ENCODE peak calls at places on chromosomes 12 and 14, in six cellular contexts. C, U, M, F, X and W are unnamed samples.

GRCh38 chr14:94936901-94937321 is 167.0 kb upstream of the GSC start:
- DNase-seq in C (peak; percentile 67), M (peak; percentile 66), F (peak; percentile 20), U (no peak), X (no peak), W (peak; percentile 48)

GRCh38 chr14:104333903-104334811 is 195.8 kb downstream of the KIF26A start:
- DNase-seq in F (no peak), U (no peak), X (no peak), C (peak; percentile 77), M (no peak), W (no peak)

GRCh38 chr14:72619071-72619710 is 274.7 kb downstream of the DPF3 start:
- DNase-seq in C (no peak), U (no peak), M (no peak), F (no peak), X (no peak), W (peak; percentile 40)

GRCh38 chr14:56660677-56661389 is 81.2 kb downstream of the TMEM260 start:
- DNase-seq in M (no peak), X (peak; percentile 20), F (no peak), C (no peak), U (no peak), W (no peak)

GRCh38 chr12:76984566-76984965 is 80.8 kb downstream of the E2F7 start:
- DNase-seq in C (peak; percentile 53), M (no peak), F (no peak), U (no peak), X (no peak), W (no peak)

GRCh38 chr14:20706657-20707355 is 18.2 kb downstream of the ANG start:
- DNase-seq in C (no peak), M (no peak), U (no peak), F (peak; percentile 70), X (no peak), W (no peak)

GRCh38 chr12:53219956-53220856 is 11.8 kb downstream of the RARG start:
- DNase-seq in U (peak; percentile 64), C (peak; percentile 90), X (peak; percentile 80), M (peak; percentile 75), F (peak; percentile 84), W (peak; percentile 92)

GRCh38 chr12:87784350-87784749 is 244.9 kb downstream of the C12orf50 start:
- DNase-seq in C (peak; percentile 67), M (no peak), U (no peak), X (no peak), F (no peak), W (no peak)

GRCh38 chr14:73887116-73887490 is 444 bp downstream of the ZNF410 start:
- DNase-seq in U (no peak), X (no peak), C (no peak), M (no peak), F (peak; percentile 43), W (no peak)

GRCh38 chr12:12715459-12716150 is 1.6 kb upstream of the CDKN1B start:
- DNase-seq in U (no peak), M (no peak), F (no peak), C (no peak), X (no peak), W (no peak)

GRCh38 chr12:112046003-112046402 is 32.8 kb downstream of the ERP29 start:
- DNase-seq in C (no peak), M (no peak), X (no peak), F (no peak), U (no peak), W (no peak)

GRCh38 chr12:10170199-10170598 is 1.7 kb downstream of the OLR1 start:
- DNase-seq in F (no peak), U (no peak), X (no peak), M (no peak), C (no peak), W (no peak)

GRCh38 chr12:132433641-132434395 is 56.1 kb upstream of the FBRSL1 start:
- DNase-seq in F (no peak), X (no peak), U (no peak), M (no peak), C (peak; percentile 77), W (peak; percentile 30)

GRCh38 chr12:915090-915489 is 34.4 kb downstream of the RAD52 start:
- DNase-seq in F (no peak), U (no peak), X (no peak), M (no peak), C (no peak), W (no peak)

GRCh38 chr12:6468283-6468575 is 2.2 kb downstream of the VAMP1 start:
- DNase-seq in F (no peak), M (no peak), U (no peak), X (no peak), C (no peak), W (no peak)

GRCh38 chr12:107027304-107028053 is 40.5 kb upstream of the MTERF2 start:
- DNase-seq in F (peak; percentile 96), M (no peak), X (no peak), U (no peak), C (no peak), W (no peak)

GRCh38 chr14:59583755-59584154 is 7.1 kb upstream of the CCDC175 start:
- DNase-seq in M (no peak), X (no peak), C (no peak), U (no peak), F (peak; percentile 51), W (no peak)

GRCh38 chr12:56307221-56307965 is 7.3 kb upstream of the CS start:
- DNase-seq in M (no peak), X (no peak), U (no peak), F (no peak), C (no peak), W (no peak)

GRCh38 chr14:61385002-61385685 is 63.8 kb downstream of the PRKCH start:
- DNase-seq in U (no peak), X (no peak), F (no peak), C (no peak), M (no peak), W (no peak)

GRCh38 chr14:61382842-61383241 is 61.5 kb downstream of the PRKCH start:
- DNase-seq in C (no peak), U (no peak), M (no peak), X (no peak), F (no peak), W (no peak)

GRCh38 chr14:61379639-61380184 is 58.3 kb downstream of the PRKCH start:
- DNase-seq in C (no peak), X (no peak), F (no peak), U (no peak), M (no peak), W (no peak)

GRCh38 chr14:61381589-61381988 is 60.2 kb downstream of the PRKCH start:
- DNase-seq in U (no peak), X (no peak), F (no peak), M (no peak), C (peak; percentile 69), W (peak; percentile 51)

GRCh38 chr14:61380984-61381383 is 59.6 kb downstream of the PRKCH start:
- DNase-seq in M (no peak), F (no peak), X (no peak), U (no peak), C (no peak), W (no peak)
- H3K4me1 ChIP-seq in M (peaks cover 20% of the 10 kb centered on the region), F (peaks cover 38% of the 10 kb centered on the region), X (peaks cover 4% of the 10 kb centered on the region), U (peaks cover 15% of the 10 kb centered on the region), C (no peaks in the 10 kb centered on the region), W (peaks cover 4% of the 10 kb centered on the region)

DNA sequence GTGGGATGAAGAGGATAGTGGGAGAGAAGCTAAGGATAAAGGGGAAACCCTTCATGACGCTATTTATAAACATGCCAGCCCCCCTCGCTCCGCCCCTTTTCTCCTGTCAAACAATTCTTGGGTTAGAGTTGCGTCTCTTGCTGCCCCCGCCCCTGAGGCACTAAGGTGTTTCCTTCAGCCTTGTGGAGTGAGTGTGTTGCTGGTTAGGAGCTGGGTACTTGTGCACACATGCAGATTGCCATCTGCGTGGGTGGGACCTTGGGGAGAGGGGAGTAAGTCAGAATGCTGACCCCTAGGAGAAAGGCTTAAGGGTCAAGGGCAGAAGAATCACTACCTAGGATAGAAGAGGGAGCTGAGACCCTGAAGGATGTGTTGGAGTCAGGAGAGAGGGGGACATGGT is 5.4 kb downstream of the FOXJ2 start:
- DNase-seq in C (no peak), U (no peak), M (no peak), F (no peak), X (no peak), W (no peak)
- H3K4me1 ChIP-seq in C (peaks cover 45% of the 10 kb centered on the region), U (peaks cover 28% of the 10 kb centered on the region), M (peaks cover 61% of the 10 kb centered on the region), F (peaks cover 57% of the 10 kb centered on the region), X (peaks cover 35% of the 10 kb centered on the region), W (peaks cover 34% of the 10 kb centered on the region)

GRCh38 chr14:69695664-69696527 is 71.0 kb upstream of the SRSF5 start:
- DNase-seq in X (peak; percentile 78), M (peak; percentile 52), U (no peak), C (no peak), F (peak; percentile 69), W (no peak)

GRCh38 chr14:69694730-69695663 is 71.9 kb upstream of the SRSF5 start:
- DNase-seq in F (peak; percentile 39), M (no peak), U (no peak), X (no peak), C (no peak), W (no peak)

GRCh38 chr14:69692542-69693053 is 74.3 kb upstream of the SRSF5 start:
- DNase-seq in X (no peak), F (no peak), C (no peak), M (no peak), U (no peak), W (no peak)

GRCh38 chr14:69693145-69693544 is 73.8 kb upstream of the SRSF5 start:
- DNase-seq in M (no peak), F (peak; percentile 61), X (peak; percentile 34), C (no peak), U (no peak), W (peak; percentile 65)

DNA sequence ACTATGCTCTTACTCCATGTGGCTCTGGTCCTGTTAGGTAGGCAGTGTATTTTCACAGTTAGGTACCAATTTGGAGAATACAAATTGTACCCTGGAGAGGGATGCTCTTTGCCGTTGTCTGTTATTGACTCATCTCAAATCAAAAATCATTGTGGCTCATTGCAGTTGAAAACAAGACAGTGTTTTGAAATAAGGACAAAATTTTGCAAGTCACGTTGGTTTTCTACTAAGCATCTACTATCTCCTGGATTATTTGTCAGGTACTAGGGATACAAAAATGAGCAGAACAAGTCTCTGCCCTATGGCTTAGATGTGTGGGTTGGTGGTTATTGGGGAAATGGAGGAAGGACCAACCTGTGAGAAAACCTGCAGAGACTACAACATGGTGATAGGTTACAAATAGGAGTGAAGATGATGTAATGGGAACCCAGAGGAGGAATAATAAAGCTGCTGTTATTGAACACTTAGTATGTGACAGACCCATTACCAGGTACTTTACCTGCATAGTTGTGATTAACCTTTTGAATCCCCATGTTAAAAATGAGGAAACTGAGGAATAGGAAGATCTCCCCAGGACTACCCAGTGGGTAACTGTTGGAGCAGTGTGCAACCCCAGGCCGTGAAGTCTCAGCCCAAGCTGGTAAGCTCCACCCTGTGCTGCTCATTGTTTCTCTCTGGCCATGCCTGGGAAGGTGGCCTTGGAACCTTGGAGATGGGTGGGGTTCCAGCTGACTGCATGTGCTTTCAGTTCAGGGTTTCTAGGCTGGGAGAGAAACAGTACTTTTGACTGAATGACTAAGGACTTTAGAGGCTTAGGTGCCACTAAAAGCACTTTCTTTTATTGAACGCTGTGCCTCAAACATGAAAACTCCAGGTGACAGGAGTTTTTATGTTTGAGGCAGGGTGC is 72.9 kb upstream of the SRSF5 start:
- DNase-seq in X (no peak), C (no peak), F (no peak), M (no peak), U (no peak), W (peak; percentile 40)
- H3K4me1 ChIP-seq in X (peaks cover 70% of the 10 kb centered on the region), C (peaks cover 50% of the 10 kb centered on the region), F (peaks cover 54% of the 10 kb centered on the region), M (peaks cover 59% of the 10 kb centered on the region), U (peaks cover 30% of the 10 kb centered on the region), W (peaks cover 22% of the 10 kb centered on the region)

DNA sequence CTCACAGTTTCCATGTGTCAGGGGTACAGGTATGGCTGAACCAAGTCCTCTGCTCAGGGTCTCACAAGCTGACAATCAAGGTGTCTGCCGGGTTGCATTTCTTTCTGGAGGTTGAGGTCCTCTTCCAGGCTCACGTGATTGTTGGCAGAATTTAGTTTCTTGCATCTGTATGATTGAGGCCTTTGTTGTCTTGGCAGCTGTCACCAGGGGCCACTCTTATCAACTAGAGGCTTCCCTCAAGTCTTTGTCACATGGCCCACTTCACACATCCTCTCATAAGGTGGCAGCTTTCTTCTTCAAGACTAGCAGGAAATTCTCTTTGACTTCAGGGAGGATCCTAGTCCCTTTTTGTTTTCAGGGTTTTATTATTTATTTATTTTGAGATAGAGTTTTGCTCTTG is 46.0 kb upstream of the FOS start:
- DNase-seq in F (no peak), C (no peak), U (no peak), X (no peak), M (no peak), W (no peak)
- H3K4me1 ChIP-seq in F (peaks cover 26% of the 10 kb centered on the region), C (peaks cover 11% of the 10 kb centered on the region), U (peaks cover 8% of the 10 kb centered on the region), X (peaks cover 11% of the 10 kb centered on the region), M (peaks cover 31% of the 10 kb centered on the region), W (peaks cover 3% of the 10 kb centered on the region)